ENCODE peak calls at places on chromosomes 13 and 19, in nine cellular contexts. T is activated CD4-positive, CD25-positive, alpha-beta regulatory T cell; E is C1 segment of cervical spinal cord; N is stimulated activated CD8-positive, alpha-beta memory T cell treated with anti-CD3 and anti-CD28 coated beads, Interleukin-15, amount 100 ng/mL, for 4 hours; X is stimulated activated CD4-positive, alpha-beta T cell treated with anti-CD3 and anti-CD28 coated beads, Interleukin-12 subunit alpha, Interleukin-12 subunit beta, amount 100 ng/mL, for 48 hours; G is right atrium auricular region; V is epithelial cell of esophagus; U is GDM1; M is amygdala. I is an unnamed sample.

GRCh38 chr13:47672245-47672975 is 328.7 kb downstream of the SUCLA2 start:
- DNase-seq in X (no peak), M (no peak), N (no peak), G (no peak), E (no peak), U (no peak), V (no peak), T (no peak), I (no peak)

GRCh38 chr19:50250450-50251136 is 47.2 kb downstream of the MYH14 start:
- DNase-seq in U (no peak), N (no peak), G (no peak), X (no peak), E (no peak), V (no peak), T (no peak), M (no peak), I (no peak)

GRCh38 chr19:55486971-55487883 is 1.0 kb upstream of the SSC5D start:
- DNase-seq in T (no peak), M (no peak), N (peak), X (peak), V (peak), E (no peak), U (no peak), G (peak), I (no peak)

GRCh38 chr19:10321417-10321797 is 5.6 kb upstream of the FDX2 start:
- DNase-seq in U (no peak), G (no peak), M (no peak), X (no peak), E (no peak), T (no peak), N (no peak), V (no peak), I (no peak)

GRCh38 chr13:19587635-19588300 is 26.4 kb upstream of the TPTE2 start:
- DNase-seq in V (peak), G (no peak), X (no peak), E (no peak), T (no peak), U (peak), M (no peak), N (no peak), I (no peak)

GRCh38 chr19:32637480-32637879 is 37.5 kb downstream of the ANKRD27 start:
- DNase-seq in T (no peak), E (no peak), U (no peak), M (no peak), V (no peak), X (no peak), N (no peak), G (no peak), I (no peak)

GRCh38 chr19:45990113-45990728 is 5.0 kb upstream of the CCDC61 start:
- DNase-seq in V (no peak), X (no peak), G (no peak), N (no peak), U (no peak), M (no peak), T (no peak), E (no peak), I (no peak)

GRCh38 chr13:66210677-66211076 is 1019.5 kb downstream of the PCDH9 start:
- DNase-seq in N (no peak), G (no peak), M (no peak), U (no peak), X (no peak), E (no peak), V (peak), T (no peak), I (no peak)

GRCh38 chr19:33441277-33441699 is 67.8 kb downstream of the CEBPG start:
- DNase-seq in X (no peak), G (no peak), U (no peak), N (no peak), E (no peak), T (no peak), M (no peak), V (no peak), I (peak)

GRCh38 chr13:42405665-42406390 is 133.9 kb downstream of the AKAP11 start:
- DNase-seq in M (no peak), T (peak), E (no peak), V (peak), X (peak), U (no peak), G (no peak), N (peak), I (no peak)

GRCh38 chr19:11814707-11815050 is 606 bp downstream of the ZNF440 start:
- DNase-seq in U (no peak), N (no peak), X (no peak), G (no peak), T (no peak), M (no peak), V (peak), E (no peak), I (no peak)

GRCh38 chr19:9958451-9958850 is 22.1 kb upstream of the OLFM2 start:
- DNase-seq in N (no peak), M (no peak), E (no peak), U (no peak), G (no peak), V (no peak), T (no peak), X (no peak), I (no peak)

GRCh38 chr19:4694211-4694987 is 24.3 kb upstream of the MYDGF start:
- DNase-seq in U (no peak), T (no peak), X (no peak), N (no peak), M (no peak), G (peak), V (peak), E (peak), I (peak)

GRCh38 chr13:114286808-114287207 is 5.4 kb downstream of the UPF3A start:
- DNase-seq in X (no peak), M (no peak), T (no peak), N (no peak), V (no peak), E (no peak), U (no peak), G (no peak), I (no peak)

GRCh38 chr19:38656171-38656981 is 8.9 kb downstream of the ACTN4 start:
- DNase-seq in G (no peak), E (no peak), X (no peak), N (no peak), M (no peak), V (peak), U (no peak), T (no peak), I (no peak)

GRCh38 chr13:50779443-50780200 is 63.9 kb downstream of the DLEU7 start:
- DNase-seq in N (no peak), T (no peak), V (no peak), E (no peak), X (no peak), G (no peak), U (no peak), M (no peak), I (no peak)

GRCh38 chr13:49840266-49840665 is 47.8 kb upstream of the KPNA3 start:
- DNase-seq in E (no peak), X (no peak), U (peak), N (no peak), V (no peak), T (no peak), G (no peak), M (no peak), I (no peak)

GRCh38 chr13:77014906-77015685 is 11.9 kb downstream of the FBXL3 start:
- DNase-seq in M (no peak), U (no peak), N (no peak), T (no peak), V (no peak), G (no peak), X (no peak), E (no peak), I (no peak)

GRCh38 chr19:29714953-29715694 is at the start of gene C19orf12:
- DNase-seq in X (peak), T (peak), E (peak), V (peak), N (no peak), U (peak), G (no peak), M (no peak), I (peak)

GRCh38 chr13:93398167-93398566 is 171.6 kb downstream of the GPC6 start:
- DNase-seq in T (no peak), E (no peak), M (no peak), U (no peak), X (no peak), V (no peak), N (no peak), G (no peak), I (no peak)

GRCh38 chr13:36789730-36790129 is 29.3 kb upstream of the RFXAP start:
- DNase-seq in T (no peak), G (no peak), V (no peak), N (no peak), U (no peak), X (no peak), E (no peak), M (no peak), I (no peak)

GRCh38 chr19:2173841-2174577 is 10.3 kb downstream of the DOT1L start:
- DNase-seq in E (no peak), T (no peak), X (no peak), M (no peak), N (no peak), V (no peak), U (no peak), G (no peak), I (no peak)

GRCh38 chr13:40916207-40916998 is 102.7 kb downstream of the ELF1 start:
- DNase-seq in M (no peak), T (no peak), E (no peak), G (no peak), U (no peak), X (no peak), N (no peak), V (peak), I (no peak)

GRCh38 chr19:35746556-35746955 is 1.1 kb downstream of the PSENEN start:
- DNase-seq in X (no peak), V (no peak), E (no peak), T (no peak), M (no peak), U (no peak), N (no peak), G (no peak), I (no peak)

GRCh38 chr19:45587873-45588272 is 3.3 kb upstream of the OPA3 start:
- DNase-seq in U (no peak), G (no peak), T (no peak), N (no peak), M (no peak), X (no peak), E (no peak), V (no peak), I (no peak)

GRCh38 chr19:16273005-16273404 is 51.6 kb upstream of the KLF2 start:
- DNase-seq in U (no peak), X (no peak), M (no peak), E (no peak), T (no peak), V (no peak), N (no peak), G (no peak), I (no peak)

GRCh38 chr13:38783992-38784875 is 97.4 kb downstream of the FREM2 start:
- DNase-seq in E (no peak), N (no peak), U (no peak), V (no peak), X (no peak), M (no peak), T (no peak), G (no peak), I (no peak)

GRCh38 chr19:4060621-4061177 is 6.0 kb downstream of the ZBTB7A start:
- DNase-seq in V (no peak), M (no peak), T (no peak), N (no peak), G (no peak), E (no peak), X (no peak), U (no peak), I (peak)

GRCh38 chr19:2650515-2650914 is 52.0 kb downstream of the GNG7 start:
- DNase-seq in X (no peak), T (no peak), E (no peak), M (no peak), N (no peak), V (no peak), U (no peak), G (no peak), I (no peak)

GRCh38 chr19:49681830-49682229 is 4.8 kb downstream of the PRMT1 start:
- DNase-seq in T (no peak), U (no peak), G (no peak), M (no peak), V (no peak), N (no peak), X (no peak), E (no peak), I (no peak)

GRCh38 chr19:3163230-3163886 is 15.2 kb upstream of the S1PR4 start:
- DNase-seq in T (peak), X (peak), N (peak), E (no peak), V (peak), M (no peak), U (peak), G (no peak), I (no peak)

GRCh38 chr13:109400192-109400591 is 386.2 kb downstream of the IRS2 start:
- DNase-seq in U (no peak), M (no peak), G (peak), T (no peak), X (no peak), N (no peak), V (no peak), E (no peak), I (no peak)

GRCh38 chr19:51185069-51185867 is 39.6 kb upstream of the CD33 start:
- DNase-seq in U (no peak), T (no peak), M (no peak), X (no peak), N (no peak), G (no peak), V (no peak), E (no peak), I (no peak)

GRCh38 chr19:45995715-45996385 is 583 bp downstream of the CCDC61 start:
- DNase-seq in V (no peak), U (no peak), E (no peak), M (no peak), T (no peak), X (no peak), G (no peak), N (no peak), I (no peak)

GRCh38 chr13:30355405-30355741 is 48.0 kb upstream of the KATNAL1 start:
- DNase-seq in V (peak), X (no peak), G (no peak), T (no peak), E (no peak), M (no peak), N (no peak), U (no peak), I (no peak)

GRCh38 chr19:15989889-15990288 is 41.1 kb downstream of the OR10H4 start:
- DNase-seq in E (no peak), U (no peak), T (no peak), X (no peak), N (no peak), G (no peak), V (no peak), M (no peak), I (no peak)

GRCh38 chr13:33031277-33031676 is 15.1 kb downstream of the KL start:
- DNase-seq in V (no peak), U (no peak), G (no peak), M (no peak), X (no peak), T (no peak), E (no peak), N (no peak), I (no peak)

GRCh38 chr19:328025-328505 is 16.5 kb downstream of the MIER2 start:
- DNase-seq in N (no peak), U (no peak), E (no peak), V (no peak), G (no peak), T (no peak), M (no peak), X (no peak), I (peak)

I was measured in lower leg skin.